ENCODE peak calls at places on chromosomes 11 and 22, in ten cellular contexts. Q is left colon; W is EL; C is WTC11; K is heart left ventricle; V is right cardiac atrium; L is HS-27A; F is kidney glomerular epithelial cell; O is CD4-positive, CD25-positive, alpha-beta regulatory T cell; J is globus pallidus. S is an unnamed sample.

GRCh38 chr11:75450826-75451783 is 18.1 kb upstream of the KLHL35 start:
- DNase-seq in Q (no peak), W (no peak), C (peak), K (no peak), V (peak), L (no peak), F (no peak), O (peak), J (no peak), S (no peak)

GRCh38 chr11:44637477-44637876 is 72.0 kb downstream of the CD82 start:
- DNase-seq in Q (no peak), W (no peak), C (no peak), K (no peak), V (no peak), L (no peak), F (no peak), O (no peak), J (no peak), S (no peak)

GRCh38 chr11:10751581-10751940 is 515 bp downstream of the CTR9 start:
- DNase-seq in Q (no peak), W (no peak), C (no peak), K (no peak), V (no peak), L (no peak), F (peak), O (peak), J (no peak), S (no peak)

GRCh38 chr11:114625294-114625693 is 29.7 kb upstream of the NXPE4 start:
- DNase-seq in Q (no peak), W (no peak), C (no peak), K (no peak), V (no peak), L (no peak), F (no peak), O (no peak), J (no peak), S (no peak)

GRCh38 chr11:128549256-128549944 is 38.0 kb downstream of the ETS1 start:
- DNase-seq in Q (no peak), W (no peak), C (peak), K (peak), V (peak), L (no peak), F (no peak), O (no peak), J (no peak), S (no peak)

GRCh38 chr11:132878111-132878510 is 654.2 kb downstream of the OPCML start:
- DNase-seq in Q (no peak), W (no peak), C (no peak), K (no peak), V (no peak), L (no peak), F (no peak), O (no peak), J (no peak), S (no peak)

GRCh38 chr11:129375731-129376657 is at the start of gene BARX2:
- DNase-seq in Q (peak), W (peak), C (peak), K (no peak), V (peak), L (no peak), F (peak), O (no peak), J (peak), S (peak)

GRCh38 chr22:20531404-20532181 is 24.2 kb downstream of the MED15 start:
- DNase-seq in Q (peak), W (peak), C (peak), K (peak), V (peak), L (peak), F (peak), O (no peak), J (peak), S (peak)

S was measured in NCI-H226.